ENCODE peak calls at places on chromosome 2, in seven cellular contexts. S is GM04504; R is naive thymus-derived CD4-positive, alpha-beta T cell; K is NCI-H510A; M is cardiac fibroblast; I is lung; B is left colon. P is an unnamed sample.

GRCh38 chr2:10487144-10488104 is 39.3 kb upstream of the ODC1 start:
- DNase-seq in I (no peak), M (peak; percentile 27), R (no peak), K (peak; percentile 41), S (no peak), B (no peak), P (no peak)

GRCh38 chr2:96245609-96246390 is 20.0 kb downstream of the TMEM127 start:
- DNase-seq in I (no peak), B (no peak), R (no peak), S (no peak), M (peak; percentile 90), K (no peak), P (no peak)

GRCh38 chr2:112788653-112789052 is 4.4 kb upstream of the IL1A start:
- DNase-seq in R (no peak), K (no peak), S (no peak), I (no peak), M (no peak), B (no peak), P (no peak)

GRCh38 chr2:142824756-142825155 is 52.7 kb upstream of the KYNU start:
- DNase-seq in I (no peak), R (no peak), K (no peak), M (peak; percentile 34), S (no peak), B (no peak), P (no peak)

GRCh38 chr2:138175066-138175465 is 210.8 kb downstream of the HNMT start:
- DNase-seq in R (no peak), M (no peak), K (no peak), I (no peak), S (no peak), B (no peak), P (no peak)

GRCh38 chr2:25257032-25257455 is 84.7 kb downstream of the DNMT3A start:
- DNase-seq in I (no peak), R (no peak), B (no peak), K (no peak), M (peak; percentile 19), S (peak; percentile 25), P (no peak)

GRCh38 chr2:26649322-26649721 is 8.2 kb upstream of the CIB4 start:
- DNase-seq in M (no peak), S (no peak), I (no peak), K (no peak), B (no peak), R (no peak), P (no peak)

GRCh38 chr2:203707530-203707929 is 1.1 kb downstream of the CD28 start:
- DNase-seq in M (no peak), I (no peak), S (no peak), K (no peak), B (no peak), R (no peak), P (no peak)

GRCh38 chr2:188345439-188345838 is 53.8 kb downstream of the GULP1 start:
- DNase-seq in R (no peak), B (no peak), I (no peak), S (no peak), M (no peak), K (no peak), P (no peak)

GRCh38 chr2:85183481-85183880 is 50.3 kb downstream of the TCF7L1 start:
- DNase-seq in M (peak; percentile 42), S (no peak), R (no peak), K (no peak), I (no peak), B (no peak), P (no peak)

GRCh38 chr2:67895171-67895941 is 167.4 kb downstream of the C1D start:
- DNase-seq in R (no peak), S (no peak), K (no peak), B (no peak), M (no peak), I (no peak), P (no peak)

GRCh38 chr2:148812306-148812705 is 62.7 kb upstream of the KIF5C start:
- DNase-seq in R (no peak), M (peak; percentile 76), I (no peak), S (peak; percentile 2), K (no peak), B (peak; percentile 55), P (no peak)

GRCh38 chr2:124147552-124147951 is 122.5 kb downstream of the CNTNAP5 start:
- DNase-seq in R (no peak), M (no peak), K (no peak), B (no peak), S (no peak), I (no peak), P (no peak)

GRCh38 chr2:52334185-52334584 is 1302.3 kb upstream of the NRXN1 start:
- DNase-seq in B (no peak), R (no peak), I (no peak), K (no peak), M (no peak), S (no peak), P (no peak)

P was measured in Peyer's patch.